ENCODE peak calls at places on chromosomes 1 and 21, in seven cellular contexts. T, C, J, H, E, Q and V are unnamed samples.

GRCh38 chr1:59709333-59709732 is 105.4 kb upstream of the HOOK1 start:
- DNase-seq in T (no peak), C (no peak), J (no peak), H (no peak), E (no peak), Q (no peak), V (no peak)

GRCh38 chr1:71224958-71225357 is 144.1 kb upstream of the ZRANB2 start:
- DNase-seq in T (no peak), C (no peak), J (no peak), H (no peak), E (no peak), Q (no peak), V (no peak)

GRCh38 chr1:201145132-201145531 is 9.1 kb downstream of the TMEM9 start:
- DNase-seq in T (no peak), C (no peak), J (no peak), H (no peak), E (no peak), Q (no peak), V (no peak)

GRCh38 chr1:201329801-201330200 is 46.5 kb downstream of the PKP1 start:
- DNase-seq in T (no peak), C (no peak), J (no peak), H (no peak), E (no peak), Q (peak; percentile 16), V (no peak)

GRCh38 chr1:56322211-56322610 is 257.2 kb downstream of the PLPP3 start:
- DNase-seq in T (no peak), C (no peak), J (no peak), H (no peak), E (peak; percentile 39), Q (peak; percentile 24), V (no peak)

GRCh38 chr1:214563881-214564280 is 12.5 kb upstream of the PTPN14 start:
- DNase-seq in T (no peak), C (no peak), J (no peak), H (no peak), E (no peak), Q (peak; percentile 83), V (no peak)

GRCh38 chr21:32093758-32094463 is 184.9 kb downstream of the MIS18A start:
- DNase-seq in T (no peak), C (no peak), J (no peak), H (no peak), E (no peak), Q (no peak), V (no peak)

GRCh38 chr1:64405833-64406232 is 64.1 kb upstream of the CACHD1 start:
- DNase-seq in T (no peak), C (no peak), J (no peak), H (no peak), E (no peak), Q (no peak), V (no peak)

GRCh38 chr1:205296154-205296553 is 25.4 kb downstream of the NUAK2 start:
- DNase-seq in T (no peak), C (no peak), J (no peak), H (no peak), E (no peak), Q (no peak), V (no peak)
- H3K27ac ChIP-seq in T (no peak overlapping the region), C (no peak overlapping the region), J (no peak overlapping the region), H (no peak overlapping the region), E (no peak overlapping the region), Q (no peak overlapping the region), V (no peak overlapping the region)

GRCh38 chr21:45491623-45492022 is 50.6 kb downstream of the SLC19A1 start:
- DNase-seq in T (no peak), C (no peak), J (no peak), H (no peak), E (no peak), Q (no peak), V (no peak)
- H3K27me3 ChIP-seq in T (no peaks in the 10 kb centered on the region), C (no peaks in the 10 kb centered on the region), J (no peaks in the 10 kb centered on the region), H (no peaks in the 10 kb centered on the region), E (no peaks in the 10 kb centered on the region), Q (no peaks in the 10 kb centered on the region), V (no peaks in the 10 kb centered on the region)

DNA sequence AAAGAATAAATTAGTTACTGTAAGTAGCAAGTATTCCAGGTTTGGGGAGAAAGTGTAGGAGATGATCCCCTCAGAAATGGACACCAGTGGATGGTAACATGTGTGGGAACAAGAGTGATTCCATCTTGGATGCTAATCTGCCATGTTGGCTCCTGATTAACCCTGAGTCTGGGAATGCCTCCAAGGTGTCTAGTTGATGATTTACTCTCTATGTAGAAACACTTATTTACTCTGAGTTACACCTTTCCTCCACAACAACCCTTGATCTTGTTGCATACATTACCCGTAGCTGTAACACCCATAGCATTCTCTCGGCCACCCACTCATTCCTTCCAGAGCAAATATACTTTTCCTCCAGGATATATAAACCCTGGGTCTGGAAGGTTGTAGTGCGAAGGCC is 315.9 kb upstream of the GREM2 start:
- DNase-seq in T (no peak), C (peak; percentile 14), J (no peak), H (no peak), E (no peak), Q (no peak), V (no peak)
- TF ChIP-seq CTCF in T (no peak), C (no peak), J (no peak), H (no peak), E (no peak), Q (no peak), V (no peak)

DNA sequence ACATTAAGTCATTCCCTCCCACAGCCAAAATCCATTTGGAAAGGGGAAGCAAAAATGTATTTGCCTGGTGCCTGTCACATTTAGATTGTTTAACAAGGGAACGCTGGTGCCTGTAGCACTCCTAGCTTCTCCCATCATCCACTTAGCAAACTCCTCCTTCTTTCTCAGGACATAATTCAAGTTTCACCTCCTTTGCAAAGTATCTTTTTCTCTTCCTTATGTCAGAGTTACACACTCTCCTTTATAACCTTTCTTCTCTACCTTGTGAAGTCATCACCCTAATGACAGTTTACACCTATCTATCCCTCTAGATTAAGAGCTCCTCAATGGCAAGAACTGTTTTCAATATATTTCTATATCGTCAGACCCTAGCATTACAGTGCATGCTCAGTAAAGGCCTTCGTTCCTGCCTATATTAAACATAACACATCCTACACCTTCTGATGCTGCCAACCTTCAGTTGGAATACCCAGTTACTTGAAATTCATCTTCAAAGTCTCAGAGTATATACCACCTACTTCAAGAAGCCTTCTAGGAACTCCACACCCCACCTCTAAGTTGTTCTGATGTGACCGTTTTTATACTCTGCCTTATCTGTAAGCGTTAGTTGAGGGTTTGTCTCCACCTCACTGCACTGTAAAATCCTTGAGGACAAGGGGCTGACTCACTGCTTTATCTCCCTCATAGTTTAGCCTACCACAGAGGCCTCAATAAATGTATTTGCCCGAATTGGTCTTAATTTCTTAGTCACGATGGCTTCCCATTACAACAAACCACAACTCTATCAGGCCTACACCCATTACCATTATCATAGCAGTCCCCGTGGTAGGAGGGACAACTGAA is 1.0 kb upstream of the EPS15 start:
- DNase-seq in T (peak; percentile 84), C (peak; percentile 56), J (no peak), H (no peak), E (no peak), Q (peak; percentile 55), V (no peak)
- H3K27ac ChIP-seq in T (peak overlapping the region; percentile 59), C (peak overlapping the region; percentile 74), J (peak overlapping the region; percentile 49), H (peak overlapping the region; percentile 16), E (peak overlapping the region; percentile 24), Q (no peak overlapping the region), V (peak overlapping the region; percentile 97)

GRCh38 chr1:156623946-156624813 is 5.0 kb downstream of the HAPLN2 start:
- DNase-seq in T (peak; percentile 44), C (peak; percentile 75), J (peak; percentile 60), H (peak; percentile 49), E (no peak), Q (peak; percentile 37), V (no peak)

GRCh38 chr1:156625436-156626078 is 6.3 kb downstream of the HAPLN2 start:
- DNase-seq in T (no peak), C (peak; percentile 73), J (peak; percentile 52), H (peak; percentile 80), E (no peak), Q (peak; percentile 46), V (peak; percentile 25)

GRCh38 chr1:156624814-156625435 is 5.7 kb downstream of the HAPLN2 start:
- DNase-seq in T (no peak), C (no peak), J (no peak), H (peak; percentile 19), E (no peak), Q (no peak), V (no peak)

GRCh38 chr1:156619582-156619955 is 354 bp downstream of the HAPLN2 start:
- DNase-seq in T (no peak), C (no peak), J (no peak), H (no peak), E (no peak), Q (no peak), V (no peak)

DNA sequence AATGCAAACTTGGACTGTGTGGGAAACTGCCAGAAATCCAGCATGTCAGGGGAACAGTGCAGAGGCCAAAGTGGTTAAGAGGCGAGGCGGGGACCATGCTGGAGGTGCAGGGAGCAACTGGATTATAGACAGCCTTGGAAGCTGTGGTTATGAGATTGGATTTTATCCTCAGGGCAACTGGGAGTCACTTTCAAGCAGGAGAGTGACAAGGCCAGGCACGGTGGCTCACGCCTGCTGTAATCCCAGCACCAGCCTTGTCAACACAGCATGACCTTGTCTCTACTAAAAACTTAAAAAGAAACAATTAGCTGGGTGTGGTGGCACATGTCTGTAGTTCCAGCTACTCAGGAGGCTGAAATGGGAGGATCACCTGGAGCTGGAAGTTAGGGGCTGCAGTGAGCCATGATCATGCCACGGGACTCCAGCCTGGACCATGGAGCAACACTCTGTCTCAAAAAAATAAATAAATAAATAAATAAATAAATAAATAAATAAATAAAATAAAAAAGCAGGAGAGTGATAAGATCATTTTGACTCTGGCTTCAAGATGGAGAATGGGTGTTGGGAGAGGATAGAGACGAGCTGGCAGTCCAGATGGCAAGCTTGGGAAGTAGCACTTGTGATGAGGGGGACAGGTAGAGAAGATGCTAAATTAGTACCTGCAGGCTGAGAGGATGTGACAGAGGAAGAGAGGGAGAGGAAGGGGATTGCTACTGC is 3.5 kb downstream of the HAPLN2 start:
- DNase-seq in T (no peak), C (no peak), J (no peak), H (no peak), E (no peak), Q (no peak), V (no peak)
- H3K27me3 ChIP-seq in T (peaks cover 47% of the 10 kb centered on the region), C (peaks cover 81% of the 10 kb centered on the region), J (peaks cover 56% of the 10 kb centered on the region), H (peaks cover 33% of the 10 kb centered on the region), E (peaks cover 15% of the 10 kb centered on the region), Q (peaks cover 62% of the 10 kb centered on the region), V (peaks cover 40% of the 10 kb centered on the region)

DNA sequence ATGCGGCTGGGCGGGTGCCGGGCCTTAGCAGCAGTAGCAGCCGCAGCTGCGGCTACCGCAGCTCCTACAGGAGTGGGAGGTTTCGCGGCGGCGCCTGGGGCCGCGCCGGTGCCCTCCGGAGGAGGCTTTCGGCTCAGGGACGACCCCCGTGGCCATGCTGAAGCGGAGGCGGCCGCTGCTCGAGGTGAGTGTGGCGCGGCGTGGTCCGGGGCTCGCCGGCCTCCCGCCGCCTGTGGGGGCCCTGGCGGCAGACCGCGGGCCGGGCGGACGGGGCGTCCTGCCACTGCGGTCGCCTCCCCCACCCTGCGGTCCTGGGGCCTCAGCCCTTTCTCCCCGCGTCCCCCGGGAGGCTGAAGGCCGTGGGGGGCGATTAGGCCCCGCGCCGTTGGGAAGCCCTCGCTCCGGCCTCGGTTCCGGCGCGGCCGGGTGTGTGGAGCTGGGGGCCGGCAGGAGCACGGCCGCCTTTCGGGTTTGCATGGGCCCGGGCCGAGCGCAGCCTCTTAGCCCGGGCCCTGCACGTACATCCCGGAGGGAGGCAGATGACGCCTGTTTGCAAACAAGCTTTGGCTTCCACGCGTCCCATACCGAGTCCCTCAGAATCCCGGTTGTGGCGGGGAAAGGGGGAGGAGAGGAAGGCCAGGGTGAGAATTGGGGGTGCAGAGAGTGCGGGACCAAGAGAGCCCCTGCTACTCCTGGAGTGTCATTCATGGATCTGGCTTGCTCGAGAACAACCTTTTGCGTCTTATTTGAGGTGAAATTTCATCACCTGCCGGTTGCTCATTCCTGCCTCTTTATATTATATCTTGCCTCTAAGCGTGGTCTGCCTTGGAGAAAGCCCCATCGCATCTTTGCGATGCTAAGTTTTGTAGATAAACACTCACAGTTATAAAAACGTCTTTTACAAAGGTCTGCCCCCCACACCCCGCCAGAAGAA is 598 bp downstream of the ZFYVE9 start:
- DNase-seq in T (peak; percentile 41), C (peak; percentile 64), J (peak; percentile 40), H (peak; percentile 16), E (peak; percentile 19), Q (peak; percentile 54), V (peak; percentile 15)
- TF ChIP-seq CTCF in T (no peak), C (no peak), J (peak; percentile 48), H (no peak), E (peak; percentile 7), Q (no peak), V (no peak)